ENCODE peak calls at places on chromosomes 2 and 18, in seven cellular contexts. W, Y, P, Q, B, I and G are unnamed samples.

GRCh38 chr2:84281510-84281909 is 177.6 kb downstream of the SUCLG1 start:
- DNase-seq in B (no peak), P (no peak), W (no peak), I (no peak), Y (no peak), Q (no peak), G (no peak)

GRCh38 chr18:11660691-11661090 is 28.4 kb upstream of the GNAL start:
- DNase-seq in Q (no peak), P (no peak), B (no peak), Y (no peak), I (no peak), W (no peak), G (no peak)

GRCh38 chr2:239275871-239276812 is 124.7 kb downstream of the HDAC4 start:
- DNase-seq in P (peak), I (peak), Y (no peak), Q (peak), B (no peak), W (peak), G (peak)

GRCh38 chr2:102355526-102356380 is at the start of gene IL18R1:
- DNase-seq in Q (peak), I (peak), Y (peak), P (peak), W (peak), B (peak), G (peak)

GRCh38 chr2:28547223-28547860 is 51.5 kb downstream of the PLB1 start:
- DNase-seq in Y (no peak), B (no peak), P (no peak), I (no peak), W (no peak), Q (no peak), G (no peak)

GRCh38 chr18:73756256-73757091 is 391.2 kb downstream of the FBXO15 start:
- DNase-seq in W (no peak), I (no peak), P (no peak), Q (no peak), B (no peak), Y (no peak), G (no peak)

GRCh38 chr18:36023336-36023735 is 44.0 kb downstream of the RPRD1A start:
- DNase-seq in Q (no peak), Y (no peak), W (no peak), I (no peak), B (no peak), P (no peak), G (no peak)

GRCh38 chr2:214367171-214367570 is 43.7 kb upstream of the VWC2L start:
- DNase-seq in I (no peak), Y (no peak), Q (no peak), P (no peak), B (no peak), W (no peak), G (no peak)

GRCh38 chr2:38293152-38293865 is 83.8 kb downstream of the ATL2 start:
- DNase-seq in P (no peak), Y (no peak), I (no peak), W (no peak), B (no peak), Q (no peak), G (no peak)

GRCh38 chr2:146239392-146240135 is 1605.3 kb upstream of the ACVR2A start:
- DNase-seq in B (no peak), Y (no peak), Q (no peak), P (peak), W (no peak), I (peak), G (no peak)

GRCh38 chr2:101307950-101308431 is 510 bp downstream of the RNF149 start:
- DNase-seq in W (no peak), I (no peak), Q (no peak), P (no peak), B (no peak), Y (no peak), G (peak)

GRCh38 chr2:166417669-166418068 is 41.9 kb upstream of the SCN9A start:
- DNase-seq in W (no peak), B (no peak), P (peak), Q (no peak), Y (no peak), I (peak), G (no peak)

GRCh38 chr2:128782411-128783192 is 463.9 kb upstream of the HS6ST1 start:
- DNase-seq in I (no peak), W (no peak), Q (no peak), Y (no peak), B (no peak), P (no peak), G (no peak)

GRCh38 chr2:88950010-88950409 is 258.5 kb downstream of the RPIA start:
- DNase-seq in B (no peak), P (no peak), Y (peak), Q (no peak), W (no peak), I (no peak), G (no peak)

GRCh38 chr18:5841518-5841917 is 53.8 kb downstream of the TMEM200C start:
- DNase-seq in W (no peak), P (peak), Q (peak), B (no peak), I (no peak), Y (peak), G (no peak)

GRCh38 chr2:9641641-9642040 is 10.8 kb upstream of the YWHAQ start:
- DNase-seq in Y (no peak), P (no peak), I (no peak), Q (no peak), B (no peak), W (no peak), G (no peak)

GRCh38 chr18:3367491-3368091 is 82.4 kb upstream of the TGIF1 start:
- DNase-seq in Y (no peak), Q (no peak), W (no peak), I (peak), B (no peak), P (peak), G (no peak)

GRCh38 chr2:20755132-20755800 is 67.6 kb downstream of the LDAH start:
- DNase-seq in P (peak), I (no peak), W (no peak), B (no peak), Y (no peak), Q (no peak), G (no peak)

GRCh38 chr2:132690664-132691303 is 20.8 kb upstream of the LYPD1 start:
- DNase-seq in W (no peak), Q (no peak), P (peak), Y (no peak), B (no peak), I (no peak), G (no peak)

GRCh38 chr18:24763765-24764548 is 303.5 kb downstream of the HRH4 start:
- DNase-seq in I (peak), P (no peak), B (no peak), W (peak), Q (no peak), Y (no peak), G (peak)

GRCh38 chr2:69968609-69969008 is 7.2 kb upstream of the ASPRV1 start:
- DNase-seq in B (no peak), W (no peak), Q (no peak), P (no peak), Y (no peak), I (no peak), G (no peak)

GRCh38 chr2:12839339-12839738 is 122.6 kb downstream of the TRIB2 start:
- DNase-seq in P (no peak), I (no peak), Y (no peak), B (no peak), W (no peak), Q (no peak), G (no peak)

GRCh38 chr18:25736516-25736915 is 353.9 kb downstream of the SS18 start:
- DNase-seq in P (no peak), B (no peak), W (no peak), Y (no peak), I (no peak), Q (no peak), G (no peak)

GRCh38 chr2:144181006-144181405 is 338.9 kb downstream of the ZEB2 start:
- DNase-seq in W (no peak), Q (no peak), Y (no peak), P (no peak), I (peak), B (no peak), G (no peak)

GRCh38 chr2:11158916-11159573 is 3.8 kb downstream of the SLC66A3 start:
- DNase-seq in W (no peak), I (no peak), Q (no peak), B (no peak), Y (no peak), P (no peak), G (peak)